ENCODE peak calls at places on chromosome 2, in five cellular contexts. M is HepG2, D is upper lobe of right lung, H is thoracic aorta, E is HCT116. F is an unnamed sample.
A peak's percentile ranks its signal among the peaks of the same experiment; 100 is the strongest.

GRCh38 chr2:166419616-166419934 is 43.8 kb upstream of the SCN9A start:
- DNase-seq in D (no peak), H (no peak), E (peak; percentile 23), M (peak; percentile 60), F (no peak)

GRCh38 chr2:64448069-64448468 is 5.9 kb upstream of the LGALSL start:
- DNase-seq in D (no peak), M (no peak), E (no peak), H (no peak), F (no peak)

GRCh38 chr2:85470850-85471800 is 52.6 kb downstream of the SH2D6 start:
- DNase-seq in E (no peak), M (peak; percentile 98), H (no peak), D (peak; percentile 54), F (no peak)

GRCh38 chr2:10971131-10971854 is 59.6 kb downstream of the KCNF1 start:
- DNase-seq in M (no peak), E (no peak), H (no peak), D (no peak), F (no peak)

GRCh38 chr2:156935611-156936010 is 321.9 kb upstream of the GALNT5 start:
- DNase-seq in E (no peak), D (no peak), M (no peak), H (no peak), F (no peak)

GRCh38 chr2:96145028-96145939 is at the start of gene DUSP2:
- DNase-seq in H (peak; percentile 39), M (no peak), E (peak; percentile 57), D (peak; percentile 93), F (no peak)

GRCh38 chr2:216991563-216991962 is 131.7 kb upstream of the TNP1 start:
- DNase-seq in H (no peak), E (no peak), M (no peak), D (no peak), F (no peak)

GRCh38 chr2:46239175-46239846 is 57.9 kb upstream of the EPAS1 start:
- DNase-seq in H (no peak), M (no peak), E (no peak), D (peak; percentile 72), F (no peak)

GRCh38 chr2:68548396-68548795 is 81.0 kb downstream of the APLF start:
- DNase-seq in H (no peak), M (no peak), E (no peak), D (no peak), F (no peak)

GRCh38 chr2:215377283-215377682 is 58.6 kb downstream of the FN1 start:
- DNase-seq in E (no peak), M (no peak), D (no peak), H (no peak), F (no peak)

GRCh38 chr2:237631801-237632585 is 4.6 kb downstream of the LRRFIP1 start:
- DNase-seq in H (no peak), M (no peak), E (no peak), D (peak; percentile 48), F (no peak)

GRCh38 chr2:57204364-57204763 is 842.2 kb upstream of the VRK2 start:
- DNase-seq in H (no peak), M (no peak), E (no peak), D (no peak), F (no peak)

GRCh38 chr2:85523906-85524566 is 14.9 kb upstream of the MAT2A start:
- DNase-seq in D (no peak), H (no peak), E (no peak), M (no peak), F (no peak)

GRCh38 chr2:50729306-50730105 is 302.4 kb downstream of the NRXN1 start:
- DNase-seq in E (no peak), D (no peak), M (no peak), H (no peak), F (no peak)

GRCh38 chr2:89833116-89833779 is 1141.8 kb downstream of the RPIA start:
- DNase-seq in M (no peak), H (no peak), D (no peak), E (no peak), F (no peak)

GRCh38 chr2:55861733-55862132 is 61.8 kb downstream of the EFEMP1 start:
- DNase-seq in D (no peak), E (no peak), H (no peak), M (no peak), F (no peak)

GRCh38 chr2:144479138-144479537 is 40.8 kb downstream of the ZEB2 start:
- DNase-seq in E (no peak), H (no peak), M (no peak), D (no peak), F (no peak)

GRCh38 chr2:108270346-108270745 is 18.3 kb upstream of the SULT1C2 start:
- DNase-seq in D (no peak), E (no peak), M (no peak), H (no peak), F (no peak)

GRCh38 chr2:8494151-8494550 is 187.7 kb upstream of the ID2 start:
- DNase-seq in H (no peak), D (no peak), E (no peak), M (no peak), F (no peak)

GRCh38 chr2:45131587-45131986 is 122.3 kb upstream of the SIX2 start:
- DNase-seq in H (no peak), D (no peak), E (no peak), M (no peak), F (no peak)

GRCh38 chr2:217849154-217849553 is 153.6 kb downstream of the TNS1 start:
- DNase-seq in E (no peak), M (no peak), D (no peak), H (no peak), F (no peak)

GRCh38 chr2:111638274-111638877 is 245.6 kb downstream of the ANAPC1 start:
- DNase-seq in D (no peak), H (no peak), M (no peak), E (no peak), F (no peak)

GRCh38 chr2:30394096-30394495 is 53.0 kb upstream of the LCLAT1 start:
- DNase-seq in D (no peak), E (no peak), M (no peak), H (no peak), F (no peak)

GRCh38 chr2:236717719-236718118 is 148.1 kb downstream of the ACKR3 start:
- DNase-seq in D (no peak), M (no peak), E (no peak), H (no peak), F (no peak)

GRCh38 chr2:233436191-233436581 is 81.9 kb downstream of the DGKD start:
- DNase-seq in E (no peak), H (no peak), M (no peak), D (peak; percentile 56), F (no peak)

GRCh38 chr2:227717687-227718567 is at the start of gene SLC19A3:
- DNase-seq in D (peak; percentile 93), M (peak; percentile 69), H (peak; percentile 51), E (no peak), F (peak; percentile 91)

GRCh38 chr2:233456934-233457333 is 102.6 kb downstream of the DGKD start:
- DNase-seq in D (no peak), E (no peak), M (no peak), H (no peak), F (no peak)

GRCh38 chr2:195864316-195864715 is 204.3 kb downstream of the DNAH7 start:
- DNase-seq in M (no peak), E (no peak), H (no peak), D (no peak), F (no peak)
- H3K27ac ChIP-seq in M (no peak overlapping the region), E (no peak overlapping the region), H (no peak overlapping the region), D (no peak overlapping the region), F (no peak overlapping the region)

DNA sequence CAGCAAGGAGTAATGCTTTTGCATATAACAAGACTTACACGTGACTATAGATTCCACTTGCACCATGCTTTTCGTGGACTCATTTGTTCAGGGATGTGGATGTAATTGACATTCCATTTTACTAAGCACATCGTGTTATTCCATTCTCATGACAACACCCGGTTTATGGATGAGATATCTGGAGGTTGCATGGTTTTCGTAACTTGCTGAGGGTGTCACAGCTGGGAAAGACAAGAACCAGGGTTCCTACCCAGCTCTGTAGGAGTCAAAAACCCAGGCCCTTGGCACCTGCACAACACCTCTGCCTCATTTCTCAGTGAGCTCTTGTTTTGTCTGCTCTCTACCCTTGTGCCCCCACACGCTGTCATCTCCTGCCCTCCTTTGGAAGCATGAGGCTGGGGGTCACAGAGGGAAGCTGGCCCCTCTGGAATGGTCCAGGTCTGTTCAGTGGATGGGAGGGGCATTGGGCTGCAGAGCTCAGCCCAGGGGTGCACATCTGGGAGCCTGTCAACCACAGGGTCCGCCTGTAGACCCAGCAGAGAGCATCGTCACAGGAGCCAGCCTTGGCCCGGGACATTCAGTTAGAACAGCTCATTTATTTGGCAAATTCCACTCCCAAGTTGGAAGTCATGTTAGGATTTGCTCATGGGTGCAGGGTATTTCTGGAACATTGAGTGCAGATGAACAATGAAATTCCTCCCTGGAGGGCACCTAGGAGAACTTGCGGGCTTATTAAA is 120.1 kb upstream of the TWIST2 start:
- DNase-seq in D (no peak), H (no peak), M (no peak), E (no peak), F (peak; percentile 83)
- H3K4me3 ChIP-seq in D (no peak overlapping the region), H (peak overlapping the region; percentile 35), M (no peak overlapping the region), E (no peak overlapping the region), F (no peak overlapping the region)

GRCh38 chr2:28631514-28632206 is 120.0 kb upstream of the PPP1CB start:
- DNase-seq in H (no peak), M (no peak), E (no peak), D (no peak), F (no peak)

GRCh38 chr2:28633204-28633603 is 118.4 kb upstream of the PPP1CB start:
- DNase-seq in M (no peak), H (no peak), E (no peak), D (no peak), F (no peak)

GRCh38 chr2:28630341-28630740 is 121.3 kb upstream of the PPP1CB start:
- DNase-seq in M (no peak), H (no peak), D (peak; percentile 21), E (no peak), F (no peak)

GRCh38 chr2:28633739-28634138 is 117.9 kb upstream of the PPP1CB start:
- DNase-seq in D (no peak), H (no peak), E (no peak), M (peak; percentile 65), F (peak; percentile 73)

DNA sequence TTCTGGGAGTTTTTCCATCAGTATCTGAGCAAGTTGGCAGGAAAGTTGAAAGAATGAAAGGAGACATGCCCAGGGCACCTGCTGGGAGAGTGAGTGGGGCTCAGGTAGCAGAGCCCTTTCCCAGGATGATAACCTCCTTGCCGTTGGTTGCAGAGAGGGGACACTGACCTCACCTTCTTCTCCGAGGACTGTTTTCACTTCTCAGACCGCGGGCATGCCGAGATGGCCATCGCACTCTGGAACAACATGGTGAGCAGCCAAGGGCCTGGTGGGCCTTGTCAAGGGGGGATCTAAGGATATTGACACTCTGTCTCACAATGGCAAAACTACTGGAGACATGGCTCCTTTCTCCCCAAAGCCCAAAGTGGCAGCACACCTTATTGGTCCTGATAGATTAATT is 118.8 kb upstream of the PPP1CB start:
- DNase-seq in H (no peak), M (no peak), D (no peak), E (no peak), F (peak; percentile 75)
- H3K27ac ChIP-seq in H (peak overlapping the region; percentile 99), M (no peak overlapping the region), D (no peak overlapping the region), E (no peak overlapping the region), F (peak overlapping the region; percentile 90)

DNA sequence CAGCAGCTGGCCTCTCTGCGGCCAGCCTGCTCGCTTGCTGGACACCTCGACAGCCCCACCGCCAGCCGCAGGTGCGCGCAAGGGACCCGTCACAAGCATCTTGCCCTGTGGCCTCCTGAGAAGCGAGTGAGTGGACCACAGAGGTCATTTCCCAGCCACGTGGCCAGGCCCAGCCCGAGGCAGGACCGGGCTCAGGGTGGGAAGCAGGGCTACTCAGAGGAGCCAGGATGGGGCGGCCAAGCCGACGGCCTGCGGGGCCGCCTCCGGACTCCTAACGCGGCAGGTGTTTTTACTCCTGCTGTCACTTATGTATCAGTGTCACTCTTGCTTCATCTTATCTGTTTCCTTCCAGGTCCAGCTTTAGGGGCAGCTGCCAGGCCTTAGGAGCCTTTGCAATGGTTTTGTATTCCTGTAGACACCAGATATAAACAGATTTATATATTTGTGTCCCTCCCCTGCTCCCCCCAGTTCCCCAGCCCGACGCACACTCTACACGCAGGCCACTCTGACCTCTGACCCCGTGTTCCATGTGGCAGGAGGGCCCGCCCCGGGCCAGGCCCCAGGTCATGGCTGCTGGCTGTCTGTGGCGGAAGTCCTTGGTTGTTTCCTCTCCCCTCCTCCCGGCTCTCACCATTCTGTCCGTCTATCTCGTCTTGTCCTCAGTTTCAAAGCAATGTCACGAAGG is 236.4 kb downstream of the ATAD2B start:
- DNase-seq in D (no peak), M (no peak), E (no peak), H (no peak), F (no peak)
- H3K4me3 ChIP-seq in D (no peak overlapping the region), M (no peak overlapping the region), E (no peak overlapping the region), H (no peak overlapping the region), F (no peak overlapping the region)